ENCODE peak calls at places on chromosome 15, in seven cellular contexts. V is frontal cortex; R is Daoy; C is HT1080; U is activated T-cell treated with anti-CD3 and anti-CD28 coated beads for 1 hour; F is PC-9; I is stimulated activated CD4-positive, alpha-beta T cell treated with anti-CD3 and anti-CD28 coated beads, Interleukin-15, amount 100 ng/mL, for 1 hour. W is an unnamed sample.

GRCh38 chr15:69554321-69554961 is 101.8 kb downstream of the RPLP1 start:
- DNase-seq in I (no peak), V (no peak), C (no peak), U (no peak), F (peak), R (no peak), W (no peak)

GRCh38 chr15:53072077-53072476 is 281.9 kb upstream of the ONECUT1 start:
- DNase-seq in V (no peak), C (peak), R (peak), F (peak), U (no peak), I (no peak), W (no peak)

GRCh38 chr15:62941719-62942118 is 100.8 kb upstream of the TPM1 start:
- DNase-seq in I (no peak), R (no peak), C (no peak), F (no peak), V (no peak), U (no peak), W (no peak)

GRCh38 chr15:74892931-74893330 is 3.1 kb downstream of the MPI start:
- DNase-seq in C (no peak), R (no peak), I (no peak), U (no peak), F (no peak), V (no peak), W (no peak)

GRCh38 chr15:83890584-83890983 is 236.7 kb downstream of the ADAMTSL3 start:
- DNase-seq in F (no peak), V (no peak), U (no peak), R (no peak), C (no peak), I (no peak), W (no peak)

GRCh38 chr15:98651581-98652220 is 3.4 kb downstream of the IGF1R start:
- DNase-seq in F (peak), V (no peak), R (no peak), U (no peak), C (peak), I (no peak), W (no peak)

GRCh38 chr15:98888839-98889479 is 118.6 kb downstream of the PGPEP1L start:
- DNase-seq in C (peak), V (no peak), F (peak), I (no peak), R (peak), U (no peak), W (no peak)

GRCh38 chr15:78988361-78988911 is 43.6 kb upstream of the CTSH start:
- DNase-seq in F (peak), R (peak), V (no peak), C (peak), I (no peak), U (no peak), W (no peak)

GRCh38 chr15:31060429-31061140 is 40.9 kb downstream of the TRPM1 start:
- DNase-seq in C (no peak), V (no peak), R (no peak), U (no peak), I (no peak), F (no peak), W (no peak)